ENCODE peak calls at places on chromosomes 11 and 22, in seven cellular contexts. T is astrocyte, L is cardiac muscle cell, B is A549, F is colonic mucosa, Y is HCT116, P is sigmoid colon. V is an unnamed sample.

GRCh38 chr11:76610871-76611475 is 59.6 kb downstream of the LRRC32 start:
- DNase-seq in T (no peak), P (peak; percentile 66), B (no peak), F (peak; percentile 15), Y (no peak), L (peak; percentile 94), V (no peak)

GRCh38 chr11:62544521-62545436 is 1.8 kb downstream of the AHNAK start:
- DNase-seq in F (peak; percentile 80), B (peak; percentile 49), Y (no peak), T (no peak), L (no peak), P (peak; percentile 69), V (no peak)

GRCh38 chr22:19565921-19566598 is 41.9 kb upstream of the CLDN5 start:
- DNase-seq in Y (no peak), B (no peak), P (peak; percentile 20), T (no peak), F (no peak), L (no peak), V (no peak)

GRCh38 chr11:34865261-34865660 is 50.9 kb downstream of the APIP start:
- DNase-seq in F (no peak), P (no peak), T (no peak), B (no peak), Y (no peak), L (no peak), V (no peak)

GRCh38 chr11:57001674-57002401 is 13.1 kb downstream of the OR5AK2 start:
- DNase-seq in T (no peak), P (no peak), F (no peak), B (no peak), L (no peak), Y (no peak), V (no peak)

GRCh38 chr11:14290422-14290821 is 68.6 kb downstream of the RRAS2 start:
- DNase-seq in P (no peak), B (no peak), Y (no peak), T (no peak), F (no peak), L (no peak), V (no peak)

GRCh38 chr11:70319694-70320093 is 49.2 kb downstream of the PPFIA1 start:
- DNase-seq in L (peak; percentile 68), B (no peak), F (no peak), Y (no peak), P (no peak), T (no peak), V (peak; percentile 44)

GRCh38 chr11:1750840-1751520 is 585 bp upstream of the IFITM10 start:
- DNase-seq in P (peak; percentile 64), Y (no peak), T (no peak), F (no peak), B (no peak), L (no peak), V (no peak)

GRCh38 chr11:10518123-10518522 is 22.9 kb downstream of the RNF141 start:
- DNase-seq in L (no peak), Y (no peak), P (no peak), F (no peak), B (no peak), T (no peak), V (no peak)

GRCh38 chr11:32511926-32512325 is 71.7 kb upstream of the EIF3M start:
- DNase-seq in Y (no peak), T (no peak), P (no peak), L (no peak), F (no peak), B (no peak), V (no peak)

GRCh38 chr22:30420401-30421178 is 5.0 kb upstream of the MTFP1 start:
- DNase-seq in Y (no peak), B (no peak), P (no peak), L (no peak), T (peak; percentile 95), F (no peak), V (no peak)

GRCh38 chr22:27348634-27349033 is 452.9 kb downstream of the MN1 start:
- DNase-seq in L (no peak), T (peak; percentile 38), Y (no peak), B (no peak), F (no peak), P (no peak), V (no peak)

GRCh38 chr11:62574363-62575057 is 819 bp upstream of the EEF1G start:
- DNase-seq in B (no peak), F (peak; percentile 50), T (no peak), P (no peak), Y (no peak), L (no peak), V (no peak)

GRCh38 chr11:129333873-129334272 is 41.8 kb upstream of the BARX2 start:
- DNase-seq in Y (no peak), T (no peak), P (no peak), F (no peak), L (peak; percentile 65), B (peak; percentile 9), V (no peak)

GRCh38 chr11:1931791-1932480 is 12.4 kb downstream of the TNNT3 start:
- DNase-seq in F (no peak), L (no peak), B (no peak), Y (no peak), P (no peak), T (no peak), V (no peak)

GRCh38 chr22:38751422-38752346 is 4.1 kb downstream of the SUN2 start:
- DNase-seq in Y (no peak), P (no peak), F (peak; percentile 52), L (no peak), B (no peak), T (no peak), V (peak; percentile 59)

GRCh38 chr11:103528596-103528995 is 419.4 kb downstream of the DYNC2H1 start:
- DNase-seq in F (no peak), Y (no peak), B (no peak), T (peak; percentile 39), P (no peak), L (no peak), V (no peak)

GRCh38 chr22:46201059-46201757 is 48.9 kb downstream of the CDPF1 start:
- DNase-seq in P (no peak), F (peak; percentile 80), L (no peak), Y (peak; percentile 46), T (no peak), B (no peak), V (no peak)

GRCh38 chr11:113242767-113243397 is 71.5 kb upstream of the TTC12 start:
- DNase-seq in P (no peak), F (no peak), T (peak; percentile 63), Y (no peak), B (no peak), L (no peak), V (no peak)

GRCh38 chr22:43346521-43346929 is 3.4 kb upstream of the SCUBE1 start:
- DNase-seq in L (peak; percentile 73), F (peak; percentile 65), B (peak; percentile 65), Y (peak; percentile 42), T (no peak), P (peak; percentile 75), V (peak; percentile 58)

GRCh38 chr11:21401496-21401895 is 732.1 kb downstream of the NELL1 start:
- DNase-seq in B (no peak), F (no peak), L (no peak), T (no peak), Y (no peak), P (no peak), V (no peak)

GRCh38 chr11:9990221-9990973 is 303.6 kb downstream of the SBF2 start:
- DNase-seq in P (no peak), B (no peak), L (no peak), Y (no peak), T (no peak), F (no peak), V (no peak)

GRCh38 chr11:88098289-88098688 is 77.0 kb downstream of the RAB38 start:
- DNase-seq in F (no peak), B (no peak), L (no peak), T (peak; percentile 2), P (no peak), Y (no peak), V (no peak)

GRCh38 chr11:45609337-45609736 is 56.1 kb downstream of the CHST1 start:
- DNase-seq in F (no peak), P (no peak), Y (no peak), B (no peak), T (no peak), L (no peak), V (no peak)
- H3K4me1 ChIP-seq in F (no peaks in the 10 kb centered on the region), P (no peaks in the 10 kb centered on the region), Y (no peaks in the 10 kb centered on the region), B (no peaks in the 10 kb centered on the region), T (no peaks in the 10 kb centered on the region), L (no peaks in the 10 kb centered on the region), V (peaks cover 2% of the 10 kb centered on the region)

DNA sequence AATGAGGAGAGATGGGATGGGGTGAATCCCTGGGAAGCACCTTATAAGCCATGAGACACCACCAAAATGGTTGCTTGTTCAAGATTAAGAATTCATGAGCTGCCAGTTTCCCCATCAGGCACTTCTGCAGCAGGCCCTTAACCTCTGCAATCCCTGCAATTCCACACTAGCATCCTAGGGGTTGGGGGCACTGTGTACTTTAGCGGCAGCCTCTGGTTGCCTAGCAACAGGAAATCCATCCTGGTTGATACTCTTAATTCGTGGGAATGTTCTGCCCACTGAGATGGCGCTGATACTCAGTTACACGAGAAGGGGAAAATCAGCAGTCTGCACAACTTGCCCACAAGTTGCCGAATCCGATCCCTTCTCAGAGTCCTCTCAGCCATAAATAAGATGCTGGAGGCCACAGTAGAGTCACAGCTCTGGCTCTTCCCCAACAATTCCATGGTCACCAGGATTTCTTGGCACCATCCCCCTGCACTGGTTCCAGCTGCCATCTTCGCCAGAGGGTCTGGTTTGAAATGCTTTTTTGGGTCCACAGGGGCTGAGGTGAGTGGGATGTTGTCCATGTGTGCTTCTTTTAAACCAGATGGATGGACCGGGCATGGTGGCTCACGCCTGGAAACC is 57.6 kb upstream of the CRYBB3 start:
- DNase-seq in F (no peak), B (no peak), Y (no peak), T (no peak), P (peak; percentile 26), L (no peak), V (no peak)
- H3K4me1 ChIP-seq in F (peaks cover 11% of the 10 kb centered on the region), B (no peaks in the 10 kb centered on the region), Y (no peaks in the 10 kb centered on the region), T (no peaks in the 10 kb centered on the region), P (peaks cover 11% of the 10 kb centered on the region), L (no peaks in the 10 kb centered on the region), V (peaks cover 10% of the 10 kb centered on the region)

GRCh38 chr11:63846897-63847296 is 8.0 kb downstream of the MARK2 start:
- DNase-seq in Y (no peak), F (no peak), B (no peak), T (no peak), L (no peak), P (no peak), V (no peak)

GRCh38 chr11:63843042-63843441 is 4.1 kb downstream of the MARK2 start:
- DNase-seq in Y (no peak), F (no peak), P (no peak), B (no peak), T (no peak), L (no peak), V (no peak)

GRCh38 chr11:63845305-63845704 is 6.4 kb downstream of the MARK2 start:
- DNase-seq in T (peak; percentile 59), L (no peak), Y (no peak), B (no peak), P (no peak), F (no peak), V (no peak)

GRCh38 chr11:63847363-63847762 is 8.5 kb downstream of the MARK2 start:
- DNase-seq in Y (no peak), B (no peak), P (no peak), T (no peak), L (no peak), F (peak; percentile 71), V (peak; percentile 61)

GRCh38 chr11:63845911-63846310 is 7.0 kb downstream of the MARK2 start:
- DNase-seq in P (no peak), F (no peak), B (no peak), L (no peak), T (no peak), Y (no peak), V (no peak)
- H3K4me1 ChIP-seq in P (peaks cover 66% of the 10 kb centered on the region), F (peaks cover 30% of the 10 kb centered on the region), B (peaks cover 41% of the 10 kb centered on the region), L (peaks cover 38% of the 10 kb centered on the region), T (peaks cover 14% of the 10 kb centered on the region), Y (peaks cover 34% of the 10 kb centered on the region), V (peaks cover 38% of the 10 kb centered on the region)

GRCh38 chr22:22397292-22397870 is 111.2 kb downstream of the ZNF280B start:
- DNase-seq in B (peak; percentile 37), P (peak; percentile 80), Y (peak; percentile 24), L (no peak), F (no peak), T (peak; percentile 16), V (no peak)
- H3K4me1 ChIP-seq in B (peaks cover 12% of the 10 kb centered on the region), P (no peaks in the 10 kb centered on the region), Y (peaks cover 13% of the 10 kb centered on the region), L (no peaks in the 10 kb centered on the region), F (no peaks in the 10 kb centered on the region), T (no peaks in the 10 kb centered on the region), V (peaks cover 3% of the 10 kb centered on the region)